ENCODE peak calls at places on chromosomes 16 and 17, in ten cellular contexts. C, K, P, W, O, A, H, S, X and U are unnamed samples.

GRCh38 chr17:65455972-65456343 is 105.5 kb downstream of the AXIN2 start:
- DNase-seq in C (no peak), K (peak; percentile 44), P (no peak), W (peak; percentile 48), O (peak; percentile 18), A (peak; percentile 52), H (no peak), S (no peak), X (no peak), U (peak; percentile 30)

GRCh38 chr17:77164483-77165030 is 23.8 kb downstream of the SEC14L1 start:
- DNase-seq in C (no peak), K (no peak), P (no peak), W (no peak), O (no peak), A (no peak), H (no peak), S (no peak), X (no peak), U (no peak)

GRCh38 chr17:39706921-39707337 is 7.1 kb downstream of the ERBB2 start:
- DNase-seq in C (no peak), K (no peak), P (no peak), W (no peak), O (no peak), A (no peak), H (no peak), S (no peak), X (no peak), U (no peak)

GRCh38 chr17:80026359-80027042 is 9.2 kb downstream of the TBC1D16 start:
- DNase-seq in C (no peak), K (no peak), P (no peak), W (no peak), O (no peak), A (no peak), H (no peak), S (no peak), X (no peak), U (no peak)

GRCh38 chr16:69131167-69131748 is 1.1 kb downstream of the CHTF8 start:
- DNase-seq in C (peak; percentile 20), K (no peak), P (peak; percentile 46), W (no peak), O (peak; percentile 39), A (peak; percentile 46), H (peak; percentile 65), S (no peak), X (peak; percentile 62), U (no peak)

GRCh38 chr16:122342-122741 is 16.1 kb downstream of the NPRL3 start:
- DNase-seq in C (no peak), K (no peak), P (no peak), W (no peak), O (no peak), A (no peak), H (no peak), S (no peak), X (no peak), U (no peak)

GRCh38 chr16:23584186-23585076 is 11.7 kb downstream of the NDUFAB1 start:
- DNase-seq in C (no peak), K (no peak), P (no peak), W (no peak), O (no peak), A (peak; percentile 24), H (no peak), S (no peak), X (no peak), U (no peak)

GRCh38 chr17:72614871-72615626 is 477.4 kb downstream of the SLC39A11 start:
- DNase-seq in C (peak; percentile 88), K (no peak), P (no peak), W (peak; percentile 47), O (peak; percentile 95), A (peak; percentile 54), H (no peak), S (no peak), X (no peak), U (no peak)

GRCh38 chr16:82459580-82460256 is 167.1 kb upstream of the CDH13 start:
- DNase-seq in C (no peak), K (no peak), P (no peak), W (no peak), O (no peak), A (no peak), H (no peak), S (no peak), X (no peak), U (no peak)

GRCh38 chr16:69072640-69072974 is 32.8 kb upstream of the HAS3 start:
- DNase-seq in C (no peak), K (no peak), P (no peak), W (no peak), O (no peak), A (no peak), H (no peak), S (no peak), X (no peak), U (no peak)

GRCh38 chr16:85431431-85432124 is 181.5 kb upstream of the GSE1 start:
- DNase-seq in C (no peak), K (peak; percentile 9), P (no peak), W (no peak), O (no peak), A (no peak), H (peak; percentile 61), S (no peak), X (no peak), U (no peak)

GRCh38 chr17:15451681-15452080 is 15.7 kb downstream of the CDRT4 start:
- DNase-seq in C (peak; percentile 65), K (no peak), P (no peak), W (no peak), O (no peak), A (peak; percentile 63), H (no peak), S (no peak), X (no peak), U (no peak)
- TF ChIP-seq CTCF in C (no peak), K (no peak), P (no peak), W (no peak), O (no peak), A (no peak), H (no peak), S (no peak), X (no peak), U (no peak)

GRCh38 chr17:50620848-50621247 is 13.8 kb upstream of the ABCC3 start:
- DNase-seq in C (no peak), K (no peak), P (no peak), W (no peak), O (no peak), A (no peak), H (no peak), S (no peak), X (no peak), U (no peak)
- TF ChIP-seq CTCF in C (peak; percentile 47), K (no peak), P (no peak), W (peak; percentile 9), O (no peak), A (no peak), H (no peak), S (peak; percentile 18), X (no peak), U (no peak)

GRCh38 chr16:48115299-48115698 is 40.5 kb downstream of the ABCC12 start:
- DNase-seq in C (no peak), K (no peak), P (no peak), W (no peak), O (no peak), A (no peak), H (no peak), S (no peak), X (no peak), U (no peak)

GRCh38 chr16:48112603-48113400 is 43.0 kb downstream of the ABCC12 start:
- DNase-seq in C (no peak), K (peak; percentile 55), P (no peak), W (no peak), O (no peak), A (peak; percentile 29), H (no peak), S (no peak), X (no peak), U (no peak)

GRCh38 chr16:48114410-48114809 is 41.4 kb downstream of the ABCC12 start:
- DNase-seq in C (no peak), K (no peak), P (no peak), W (no peak), O (no peak), A (no peak), H (no peak), S (no peak), X (no peak), U (no peak)

GRCh38 chr16:48110982-48111381 is 44.8 kb downstream of the ABCC12 start:
- DNase-seq in C (no peak), K (no peak), P (no peak), W (no peak), O (no peak), A (no peak), H (no peak), S (no peak), X (no peak), U (no peak)

DNA sequence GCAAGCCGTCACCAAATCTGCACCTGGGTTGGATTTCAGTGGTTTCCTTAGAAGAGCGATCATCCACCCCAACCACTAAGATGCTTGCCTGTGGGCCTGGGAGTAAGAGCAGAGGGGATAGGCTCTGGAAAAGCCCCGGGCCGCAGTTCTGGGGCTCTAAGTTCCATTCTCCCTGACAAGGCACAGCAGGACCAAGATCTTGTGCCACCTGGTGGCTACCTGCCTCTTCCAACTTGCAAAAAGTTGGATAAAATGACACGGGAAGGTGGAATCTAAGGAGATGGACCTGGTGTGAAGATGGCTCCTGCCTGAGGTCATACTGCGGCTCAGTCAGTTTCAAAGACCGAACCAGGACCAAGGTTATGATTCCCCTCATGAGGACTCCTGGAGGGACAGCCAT is 42.3 kb downstream of the ABCC12 start:
- DNase-seq in C (no peak), K (no peak), P (no peak), W (no peak), O (peak; percentile 53), A (no peak), H (no peak), S (no peak), X (no peak), U (peak; percentile 25)
- TF ChIP-seq CTCF in C (peak; percentile 34), K (no peak), P (peak; percentile 42), W (no peak), O (peak; percentile 31), A (peak; percentile 4), H (no peak), S (peak; percentile 8), X (peak; percentile 12), U (peak; percentile 15)

GRCh38 chr17:42680331-42680808 is 1.3 kb downstream of the CCR10 start:
- DNase-seq in C (no peak), K (peak; percentile 48), P (no peak), W (no peak), O (peak; percentile 54), A (peak; percentile 43), H (no peak), S (no peak), X (peak; percentile 63), U (no peak)

GRCh38 chr17:42677012-42677857 is 441 bp upstream of the PLEKHH3 start:
- DNase-seq in C (peak; percentile 100), K (peak; percentile 100), P (peak; percentile 98), W (peak; percentile 100), O (peak; percentile 100), A (peak; percentile 100), H (peak; percentile 99), S (peak; percentile 99), X (peak; percentile 100), U (peak; percentile 100)

GRCh38 chr17:42677921-42678781 is 1.4 kb upstream of the PLEKHH3 start:
- DNase-seq in C (peak; percentile 82), K (peak; percentile 92), P (peak; percentile 89), W (peak; percentile 86), O (peak; percentile 99), A (peak; percentile 95), H (peak; percentile 94), S (no peak), X (peak; percentile 94), U (peak; percentile 89)

GRCh38 chr17:42679492-42680330 is 1.9 kb downstream of the CCR10 start:
- DNase-seq in C (peak; percentile 57), K (peak; percentile 86), P (peak; percentile 81), W (peak; percentile 82), O (peak; percentile 92), A (peak; percentile 92), H (peak; percentile 96), S (no peak), X (peak; percentile 89), U (peak; percentile 74)

GRCh38 chr17:42679001-42679491 is 2.3 kb upstream of the PLEKHH3 start:
- DNase-seq in C (peak; percentile 45), K (peak; percentile 52), P (peak; percentile 51), W (peak; percentile 55), O (peak; percentile 80), A (peak; percentile 53), H (no peak), S (no peak), X (peak; percentile 62), U (peak; percentile 76)
- TF ChIP-seq CTCF in C (no peak), K (no peak), P (peak; percentile 28), W (no peak), O (no peak), A (no peak), H (no peak), S (no peak), X (no peak), U (no peak)